ENCODE peak calls at places on chromosomes 11 and 22, in ten cellular contexts. J is CD4-positive, CD25-positive, alpha-beta regulatory T cell; G is M059J; I is AG08395; T is kidney tubule cell; S is caudate nucleus; P is psoas muscle; C is stimulated activated CD8-positive, alpha-beta memory T cell treated with anti-CD3 and anti-CD28 coated beads, Interleukin-15, amount 100 ng/mL, for 24 hours; B is CD14-positive monocyte; R is neural crest cell. D is an unnamed sample.

GRCh38 chr11:131724436-131724995 is 354.1 kb downstream of the NTM start:
- DNase-seq in J (no peak), G (no peak), I (no peak), T (no peak), S (no peak), P (no peak), C (no peak), B (no peak), R (no peak), D (no peak)

GRCh38 chr11:123616505-123617198 is 37.8 kb downstream of the SCN3B start:
- DNase-seq in J (no peak), G (no peak), I (peak; percentile 92), T (no peak), S (peak; percentile 39), P (peak; percentile 67), C (no peak), B (no peak), R (no peak), D (no peak)

GRCh38 chr22:35191412-35191811 is 65.9 kb upstream of the HMGXB4 start:
- DNase-seq in J (no peak), G (peak; percentile 94), I (peak; percentile 36), T (peak; percentile 77), S (no peak), P (no peak), C (no peak), B (no peak), R (no peak), D (peak; percentile 81)

GRCh38 chr22:43272869-43273318 is 70.3 kb downstream of the SCUBE1 start:
- DNase-seq in J (no peak), G (no peak), I (no peak), T (no peak), S (no peak), P (no peak), C (no peak), B (no peak), R (no peak), D (no peak)

GRCh38 chr11:74754507-74755255 is 6.0 kb downstream of the RNF169 start:
- DNase-seq in J (no peak), G (peak; percentile 89), I (peak; percentile 84), T (peak; percentile 92), S (no peak), P (no peak), C (no peak), B (no peak), R (no peak), D (no peak)

GRCh38 chr22:24994070-24994763 is 41.7 kb downstream of the KIAA1671 start:
- DNase-seq in J (peak; percentile 96), G (peak; percentile 87), I (peak; percentile 79), T (peak; percentile 83), S (no peak), P (no peak), C (no peak), B (no peak), R (no peak), D (peak; percentile 59)

GRCh38 chr22:21866821-21867527 is 471 bp downstream of the MAPK1 start:
- DNase-seq in J (peak; percentile 16), G (peak; percentile 20), I (no peak), T (no peak), S (no peak), P (no peak), C (no peak), B (peak; percentile 47), R (peak; percentile 9), D (peak; percentile 33)

GRCh38 chr22:37808294-37808657 is 542 bp downstream of the GCAT start:
- DNase-seq in J (no peak), G (no peak), I (no peak), T (peak; percentile 30), S (no peak), P (no peak), C (no peak), B (no peak), R (no peak), D (peak; percentile 10)

GRCh38 chr22:48139776-48140175 is 1377.3 kb downstream of the TBC1D22A start:
- DNase-seq in J (no peak), G (no peak), I (no peak), T (no peak), S (no peak), P (no peak), C (no peak), B (no peak), R (no peak), D (no peak)

GRCh38 chr22:36215976-36216375 is 14.4 kb upstream of the APOL4 start:
- DNase-seq in J (no peak), G (no peak), I (no peak), T (no peak), S (no peak), P (no peak), C (no peak), B (no peak), R (no peak), D (no peak)

GRCh38 chr22:36237462-36238347 is 1.6 kb downstream of the APOL2 start:
- DNase-seq in J (peak; percentile 66), G (peak; percentile 32), I (no peak), T (peak; percentile 38), S (no peak), P (no peak), C (no peak), B (no peak), R (no peak), D (no peak)

GRCh38 chr11:73001615-73002014 is 140.5 kb downstream of the FCHSD2 start:
- DNase-seq in J (no peak), G (peak; percentile 10), I (no peak), T (peak; percentile 64), S (no peak), P (no peak), C (no peak), B (no peak), R (no peak), D (no peak)

GRCh38 chr11:124863137-124863825 is 2.0 kb upstream of the ROBO3 start:
- DNase-seq in J (no peak), G (peak; percentile 62), I (peak; percentile 63), T (peak; percentile 31), S (no peak), P (no peak), C (no peak), B (no peak), R (no peak), D (peak; percentile 62)

GRCh38 chr11:61098778-61099177 is 3.5 kb upstream of the CD5 start:
- DNase-seq in J (no peak), G (no peak), I (no peak), T (no peak), S (no peak), P (no peak), C (no peak), B (no peak), R (no peak), D (no peak)

GRCh38 chr11:48006301-48006992 is 26.1 kb downstream of the PTPRJ start:
- DNase-seq in J (peak; percentile 85), G (peak; percentile 82), I (peak; percentile 79), T (peak; percentile 53), S (no peak), P (no peak), C (no peak), B (no peak), R (no peak), D (no peak)

D was measured in SW480.